ENCODE peak calls at places on chromosomes 6 and 20, in six cellular contexts. T is ovary, S is K562, A is A549, Q is tibial nerve, U is sigmoid colon. P is an unnamed sample.
A peak's percentile ranks its signal among the peaks of the same experiment; 100 is the strongest.

GRCh38 chr6:118216751-118217150 is 309.7 kb downstream of the SLC35F1 start:
- DNase-seq in T (no peak), S (no peak), A (no peak), Q (no peak), U (no peak), P (no peak)

GRCh38 chr6:90432937-90433336 is 136.3 kb upstream of the BACH2 start:
- DNase-seq in T (no peak), S (no peak), A (no peak), Q (no peak), U (no peak), P (no peak)

GRCh38 chr6:163405412-163406309 is 8.9 kb upstream of the QKI start:
- DNase-seq in T (peak; percentile 38), S (no peak), A (no peak), Q (no peak), U (peak; percentile 86), P (peak; percentile 60)

GRCh38 chr6:70108230-70108629 is 194.7 kb downstream of the COL9A1 start:
- DNase-seq in T (no peak), S (peak; percentile 35), A (peak; percentile 19), Q (no peak), U (no peak), P (no peak)

GRCh38 chr6:71496018-71496800 is 207.6 kb downstream of the OGFRL1 start:
- DNase-seq in T (no peak), S (no peak), A (no peak), Q (no peak), U (no peak), P (no peak)

GRCh38 chr20:58855506-58856314 is 3.2 kb downstream of the GNAS start:
- DNase-seq in T (no peak), S (no peak), A (no peak), Q (no peak), U (no peak), P (no peak)

GRCh38 chr6:75431379-75431778 is 62.2 kb downstream of the FILIP1 start:
- DNase-seq in T (no peak), S (no peak), A (peak; percentile 38), Q (no peak), U (no peak), P (no peak)

GRCh38 chr6:25971187-25971811 is 8.7 kb downstream of the TRIM38 start:
- DNase-seq in T (peak; percentile 35), S (peak; percentile 63), A (peak; percentile 61), Q (no peak), U (no peak), P (no peak)

GRCh38 chr6:110456694-110457093 is 19.7 kb downstream of the SLC22A16 start:
- DNase-seq in T (no peak), S (no peak), A (no peak), Q (no peak), U (no peak), P (no peak)

GRCh38 chr6:107560657-107561056 is 70.7 kb downstream of the SOBP start:
- DNase-seq in T (peak; percentile 54), S (no peak), A (no peak), Q (no peak), U (peak; percentile 68), P (no peak)

GRCh38 chr6:124482071-124482491 is 480.2 kb upstream of the RNF217 start:
- DNase-seq in T (no peak), S (no peak), A (no peak), Q (no peak), U (no peak), P (no peak)

GRCh38 chr6:14010275-14010674 is 85.5 kb downstream of the RNF182 start:
- DNase-seq in T (no peak), S (no peak), A (no peak), Q (no peak), U (no peak), P (no peak)

GRCh38 chr6:11101417-11101816 is 7.8 kb downstream of the SMIM13 start:
- DNase-seq in T (no peak), S (no peak), A (no peak), Q (no peak), U (no peak), P (no peak)

GRCh38 chr20:36929691-36930090 is 21.8 kb downstream of the SAMHD1 start:
- DNase-seq in T (no peak), S (no peak), A (no peak), Q (no peak), U (no peak), P (no peak)

GRCh38 chr6:146770275-146770964 is 171.6 kb downstream of the ADGB start:
- DNase-seq in T (no peak), S (no peak), A (no peak), Q (no peak), U (no peak), P (no peak)

GRCh38 chr6:166540631-166541331 is 45.7 kb downstream of the RAMACL start:
- DNase-seq in T (no peak), S (peak; percentile 28), A (no peak), Q (no peak), U (no peak), P (no peak)

GRCh38 chr6:134730013-134730412 is 219.9 kb downstream of the ALDH8A1 start:
- DNase-seq in T (no peak), S (no peak), A (no peak), Q (no peak), U (no peak), P (no peak)

GRCh38 chr6:44041461-44042260 is 85.6 kb downstream of the MRPL14 start:
- DNase-seq in T (no peak), S (peak; percentile 79), A (peak; percentile 83), Q (no peak), U (peak; percentile 77), P (no peak)

GRCh38 chr20:32535953-32536823 is 48.9 kb downstream of the NOL4L start:
- DNase-seq in T (no peak), S (peak; percentile 96), A (peak; percentile 41), Q (no peak), U (no peak), P (no peak)

GRCh38 chr20:58271596-58272460 is 37.7 kb upstream of the RAB22A start:
- DNase-seq in T (no peak), S (no peak), A (no peak), Q (no peak), U (no peak), P (no peak)

GRCh38 chr6:49766762-49767161 is 20.3 kb downstream of the PGK2 start:
- DNase-seq in T (no peak), S (no peak), A (no peak), Q (no peak), U (no peak), P (no peak)

GRCh38 chr6:128507337-128508310 is 12.8 kb downstream of the PTPRK start:
- DNase-seq in T (no peak), S (no peak), A (peak; percentile 47), Q (no peak), U (no peak), P (no peak)

GRCh38 chr6:35725081-35725708 is 11.6 kb upstream of the ARMC12 start:
- DNase-seq in T (no peak), S (no peak), A (no peak), Q (no peak), U (no peak), P (no peak)

GRCh38 chr20:53078761-53079482 is 106.8 kb downstream of the TSHZ2 start:
- DNase-seq in T (no peak), S (no peak), A (no peak), Q (no peak), U (no peak), P (no peak)
- H3K4me1 ChIP-seq in T (peaks cover 31% of the 10 kb centered on the region), S (no peaks in the 10 kb centered on the region), A (no peaks in the 10 kb centered on the region), Q (peaks cover 22% of the 10 kb centered on the region), U (no peaks in the 10 kb centered on the region), P (peaks cover 46% of the 10 kb centered on the region)

DNA sequence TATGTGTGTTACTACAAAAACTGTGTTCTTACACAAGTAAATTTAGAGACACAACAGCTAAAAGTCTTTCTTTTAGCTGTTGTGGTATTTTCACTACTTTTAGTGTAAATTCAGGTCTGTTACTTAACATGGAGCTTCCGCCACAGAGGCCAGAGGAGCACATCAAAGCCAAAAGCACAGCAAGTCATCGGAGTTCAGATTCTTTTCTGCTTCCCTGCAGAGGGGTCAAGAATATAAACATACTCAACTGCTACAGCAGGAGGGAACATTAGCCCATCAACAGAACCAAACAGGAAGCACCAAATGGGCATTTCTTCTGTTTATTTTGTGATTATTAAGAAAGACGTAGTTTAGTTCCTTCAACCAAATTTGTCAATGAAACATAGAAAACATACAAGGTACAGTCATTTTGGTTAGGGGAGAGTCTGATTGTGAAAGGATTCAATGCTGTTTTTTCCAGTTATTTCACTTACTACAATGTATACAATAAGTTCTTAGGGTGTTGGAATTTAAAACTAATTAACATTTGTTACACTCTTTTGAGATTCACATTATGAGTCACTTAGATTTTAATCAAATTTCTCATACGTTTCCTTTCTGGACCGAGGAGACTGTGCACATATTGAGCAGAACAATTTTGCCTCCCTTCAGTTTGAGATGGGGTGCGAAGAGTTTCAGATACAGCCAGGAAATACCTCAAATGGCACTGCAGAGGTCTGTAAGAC is 42.8 kb upstream of the DSE start:
- DNase-seq in T (no peak), S (no peak), A (no peak), Q (no peak), U (no peak), P (no peak)
- TF ChIP-seq CTCF in T (no peak), S (no peak), A (no peak), Q (no peak), U (no peak), P (no peak)

GRCh38 chr20:62392621-62393164 is 5.8 kb downstream of the RPS21 start:
- DNase-seq in T (no peak), S (no peak), A (no peak), Q (no peak), U (no peak), P (no peak)

GRCh38 chr20:62389601-62390087 is 2.7 kb downstream of the RPS21 start:
- DNase-seq in T (no peak), S (no peak), A (no peak), Q (no peak), U (no peak), P (no peak)

GRCh38 chr20:62390306-62391164 is 3.6 kb downstream of the RPS21 start:
- DNase-seq in T (no peak), S (no peak), A (no peak), Q (no peak), U (no peak), P (no peak)

GRCh38 chr20:62392077-62392418 is 5.1 kb downstream of the RPS21 start:
- DNase-seq in T (no peak), S (no peak), A (no peak), Q (no peak), U (no peak), P (no peak)

DNA sequence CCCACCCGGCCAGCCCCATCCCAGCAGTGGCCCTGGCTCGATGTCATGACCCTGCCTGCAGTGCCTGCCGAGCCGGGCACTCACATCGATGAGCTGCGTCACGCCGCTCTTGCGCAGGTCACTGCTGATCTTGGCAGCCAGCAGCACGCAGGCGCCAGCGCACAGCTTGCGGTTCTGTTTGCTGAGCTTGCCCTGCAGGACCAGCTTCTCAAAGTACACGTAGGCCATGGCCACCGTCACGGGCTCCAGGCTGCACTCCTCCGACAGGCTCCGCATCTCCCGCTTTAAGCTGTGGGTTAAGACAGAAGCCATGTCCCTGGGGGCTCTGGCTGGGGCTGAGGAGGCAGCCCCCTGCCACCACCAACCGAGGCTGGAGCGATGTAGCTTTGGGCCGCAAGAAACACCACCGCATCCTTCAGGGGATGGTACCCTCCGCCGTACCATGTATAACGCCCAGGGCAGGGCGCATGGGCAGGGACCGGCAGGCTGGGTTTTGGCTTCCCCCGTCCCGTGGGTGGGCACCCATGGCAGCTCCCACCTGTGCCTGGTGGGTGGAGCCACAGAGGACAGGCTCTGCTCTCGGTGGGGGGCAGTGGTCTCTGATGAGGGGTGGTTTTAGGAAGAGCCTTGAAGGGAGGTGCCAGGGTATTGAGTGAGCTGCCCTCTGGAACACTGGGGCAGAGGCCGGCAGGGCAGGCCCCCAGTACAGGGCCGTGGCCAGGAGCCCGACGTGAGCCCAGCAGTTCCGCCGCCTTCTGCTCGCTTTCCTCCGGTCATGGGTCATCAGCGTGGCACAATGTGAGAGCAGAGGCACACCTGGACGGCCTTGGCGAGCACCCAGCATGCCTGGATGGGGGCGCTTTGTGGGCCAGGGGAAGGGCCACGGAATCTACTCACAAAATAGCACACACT is 4.5 kb downstream of the RPS21 start:
- DNase-seq in T (no peak), S (no peak), A (no peak), Q (no peak), U (no peak), P (no peak)
- TF ChIP-seq EP300 in T (no peak), S (no peak), A (no peak), Q (no peak), U (no peak), P (no peak)

GRCh38 chr6:63299667-63300066 is 20.1 kb downstream of the LGSN start:
- DNase-seq in T (no peak), S (no peak), A (no peak), Q (no peak), U (no peak), P (no peak)
- H3K4me1 ChIP-seq in T (no peaks in the 10 kb centered on the region), S (no peaks in the 10 kb centered on the region), A (peaks cover 2% of the 10 kb centered on the region), Q (no peaks in the 10 kb centered on the region), U (no peaks in the 10 kb centered on the region), P (no peaks in the 10 kb centered on the region)

P was measured in esophagus muscularis mucosa.